ENCODE peak calls at places on chromosome 21, in ten cellular contexts. X is adrenal gland, E is esophagus muscularis mucosa, Y is foreskin keratinocyte, K is iPS DF 6.9, L is GM23248, O is PC-9, N is body of pancreas, S is uterus, D is mucosa of descending colon. Q is an unnamed sample. For H3K4me1, the result is how much of the 10 kb centered on the place peaks cover.

GRCh38 chr21:42417533-42417932 is 13.8 kb downstream of the UBASH3A start:
- DNase-seq in X (no peak), Y (no peak), E (no peak), K (no peak), S (no peak), N (no peak), O (no peak), L (no peak), D (no peak), Q (no peak)

GRCh38 chr21:32626633-32627196 is 14.5 kb upstream of the CFAP298 start:
- DNase-seq in N (no peak), S (no peak), Y (peak), K (no peak), L (peak), D (no peak), X (no peak), E (no peak), O (no peak), Q (peak)

GRCh38 chr21:16137106-16137505 is 407.3 kb downstream of the USP25 start:
- DNase-seq in K (no peak), D (no peak), S (no peak), Y (no peak), E (no peak), N (no peak), O (no peak), X (no peak), L (no peak), Q (no peak)

GRCh38 chr21:42466700-42467612 is 29.1 kb downstream of the RSPH1 start:
- DNase-seq in D (peak), K (no peak), E (no peak), Y (no peak), L (peak), X (peak), N (peak), O (peak), S (no peak), Q (peak)

GRCh38 chr21:39776589-39776988 is 31.6 kb downstream of the IGSF5 start:
- DNase-seq in S (no peak), X (no peak), E (no peak), K (no peak), Y (no peak), L (no peak), D (no peak), N (no peak), O (no peak), Q (peak)

GRCh38 chr21:39663066-39663465 is 50.3 kb downstream of the B3GALT5 start:
- DNase-seq in K (no peak), X (no peak), Y (no peak), E (no peak), L (no peak), O (no peak), S (no peak), D (no peak), N (no peak), Q (no peak)

GRCh38 chr21:14259669-14260458 is 43.9 kb downstream of the RBM11 start:
- DNase-seq in X (no peak), S (no peak), L (peak), Y (peak), K (peak), N (no peak), D (peak), E (no peak), O (no peak), Q (peak)

GRCh38 chr21:42061195-42061865 is 9.8 kb upstream of the UMODL1 start:
- DNase-seq in E (no peak), K (no peak), X (no peak), Y (no peak), S (no peak), D (peak), L (no peak), N (no peak), O (no peak), Q (no peak)

GRCh38 chr21:27674037-27674436 is 707.1 kb upstream of the ADAMTS5 start:
- DNase-seq in X (no peak), O (no peak), S (no peak), Y (peak), L (peak), D (no peak), N (no peak), K (no peak), E (no peak), Q (peak)

GRCh38 chr21:27275294-27275927 is 308.5 kb upstream of the ADAMTS5 start:
- DNase-seq in L (peak), E (no peak), K (no peak), X (no peak), D (no peak), Y (peak), S (no peak), N (no peak), O (no peak), Q (peak)

GRCh38 chr21:28308516-28308915 is 684.2 kb downstream of the LTN1 start:
- DNase-seq in L (peak), D (no peak), O (no peak), K (no peak), S (no peak), X (no peak), Y (peak), N (no peak), E (no peak), Q (peak)

GRCh38 chr21:42406846-42407245 is 3.1 kb downstream of the UBASH3A start:
- DNase-seq in D (no peak), N (no peak), S (no peak), O (no peak), L (no peak), Y (no peak), X (no peak), K (no peak), E (no peak), Q (no peak)

GRCh38 chr21:16408280-16408669 is 678.5 kb downstream of the USP25 start:
- DNase-seq in K (no peak), O (no peak), N (no peak), E (no peak), Y (no peak), L (no peak), S (no peak), D (no peak), X (no peak), Q (peak)

GRCh38 chr21:32333953-32334673 is 35.5 kb downstream of the MRAP start:
- DNase-seq in E (no peak), K (no peak), S (no peak), Y (no peak), N (no peak), L (no peak), X (no peak), D (no peak), O (no peak), Q (no peak)

GRCh38 chr21:32712043-32712442 is 15.8 kb downstream of the SYNJ1 start:
- DNase-seq in K (no peak), S (no peak), O (no peak), N (no peak), E (no peak), Y (no peak), L (no peak), X (no peak), D (peak), Q (peak)

DNA sequence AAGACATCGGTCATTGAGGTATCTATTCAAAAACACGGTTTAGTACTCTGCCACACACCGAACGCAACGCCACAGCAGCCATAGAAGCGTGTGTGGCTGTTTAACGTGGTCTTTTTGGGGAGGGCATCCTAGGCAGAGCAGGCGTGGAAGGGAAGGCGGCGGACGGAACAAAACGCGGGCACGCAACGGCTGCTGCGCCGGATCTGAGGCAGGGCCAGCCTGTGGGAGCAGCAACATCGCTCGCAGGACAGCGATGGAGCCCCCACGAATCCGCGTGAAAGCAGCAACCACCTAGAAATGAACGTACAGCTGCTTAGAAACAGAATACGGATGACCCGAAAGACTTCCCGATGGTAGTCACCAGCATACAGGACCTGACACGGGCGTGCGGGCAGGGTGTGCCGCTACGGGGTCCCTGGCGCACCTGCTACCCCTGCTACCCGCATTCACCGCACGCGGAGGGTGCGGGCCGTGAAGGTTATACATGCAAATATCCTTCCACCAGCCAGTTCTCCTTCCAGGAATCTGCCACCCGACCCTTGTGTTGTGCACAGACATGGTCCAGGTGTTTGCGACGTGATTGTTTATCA is 114.4 kb upstream of the COL6A1 start:
- DNase-seq in K (no peak), E (no peak), Y (no peak), X (no peak), S (no peak), O (no peak), L (no peak), N (no peak), D (no peak), Q (no peak)
- H3K4me1 ChIP-seq in K (under half), E (under half), Y (under half), X (under half), S (under half), O (under half), L (under half), N (under half), D (under half), Q (under half)

GRCh38 chr21:43959231-43960041 is 52.7 kb upstream of the TRAPPC10 start:
- DNase-seq in E (no peak), O (no peak), D (no peak), N (no peak), K (no peak), X (no peak), L (no peak), Y (no peak), S (no peak), Q (no peak)
- H3K4me1 ChIP-seq in E (under half), O (under half), D (under half), N (under half), K (under half), X (under half), L (under half), Y (under half), S (under half), Q (under half)

DNA sequence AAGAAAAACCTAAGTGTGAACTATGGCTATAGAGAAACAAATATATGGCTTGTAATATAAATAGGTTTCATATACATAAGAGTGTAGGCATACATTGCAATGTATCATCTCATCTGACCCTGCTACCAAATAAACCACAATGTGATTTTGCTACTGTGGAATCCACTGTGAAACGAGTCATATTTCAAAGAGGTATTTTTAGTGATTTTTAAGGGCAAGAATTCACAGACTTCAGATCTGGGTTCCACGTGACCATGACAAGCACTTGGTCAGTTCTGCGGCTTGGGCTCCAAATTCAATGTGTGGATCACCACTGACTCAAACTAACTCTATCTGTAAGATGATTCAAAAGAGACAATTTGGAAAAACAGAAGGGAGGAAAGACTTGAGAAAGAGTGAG is 147.0 kb upstream of the ERG start:
- DNase-seq in S (no peak), D (no peak), Y (peak), X (no peak), K (no peak), O (no peak), N (no peak), L (peak), E (peak), Q (peak)
- H3K4me1 ChIP-seq in S (under half), D (under half), Y (under half), X (under half), K (under half), O (under half), N (under half), L (under half), E (under half), Q (under half)

GRCh38 chr21:35207322-35207721 is 158.2 kb upstream of the RUNX1 start:
- DNase-seq in K (no peak), D (no peak), L (peak), Y (no peak), X (no peak), E (no peak), N (no peak), O (no peak), S (no peak), Q (no peak)

GRCh38 chr21:35206141-35207125 is 157.3 kb upstream of the RUNX1 start:
- DNase-seq in O (peak), D (no peak), Y (peak), S (no peak), E (no peak), L (no peak), K (no peak), N (no peak), X (no peak), Q (no peak)

GRCh38 chr21:35204125-35204524 is 155.0 kb upstream of the RUNX1 start:
- DNase-seq in S (no peak), E (no peak), D (no peak), L (no peak), K (no peak), X (no peak), Y (no peak), N (no peak), O (no peak), Q (peak)

GRCh38 chr21:35203093-35204021 is 154.3 kb upstream of the RUNX1 start:
- DNase-seq in N (no peak), O (no peak), L (peak), D (no peak), X (no peak), S (no peak), Y (no peak), K (no peak), E (no peak), Q (peak)

DNA sequence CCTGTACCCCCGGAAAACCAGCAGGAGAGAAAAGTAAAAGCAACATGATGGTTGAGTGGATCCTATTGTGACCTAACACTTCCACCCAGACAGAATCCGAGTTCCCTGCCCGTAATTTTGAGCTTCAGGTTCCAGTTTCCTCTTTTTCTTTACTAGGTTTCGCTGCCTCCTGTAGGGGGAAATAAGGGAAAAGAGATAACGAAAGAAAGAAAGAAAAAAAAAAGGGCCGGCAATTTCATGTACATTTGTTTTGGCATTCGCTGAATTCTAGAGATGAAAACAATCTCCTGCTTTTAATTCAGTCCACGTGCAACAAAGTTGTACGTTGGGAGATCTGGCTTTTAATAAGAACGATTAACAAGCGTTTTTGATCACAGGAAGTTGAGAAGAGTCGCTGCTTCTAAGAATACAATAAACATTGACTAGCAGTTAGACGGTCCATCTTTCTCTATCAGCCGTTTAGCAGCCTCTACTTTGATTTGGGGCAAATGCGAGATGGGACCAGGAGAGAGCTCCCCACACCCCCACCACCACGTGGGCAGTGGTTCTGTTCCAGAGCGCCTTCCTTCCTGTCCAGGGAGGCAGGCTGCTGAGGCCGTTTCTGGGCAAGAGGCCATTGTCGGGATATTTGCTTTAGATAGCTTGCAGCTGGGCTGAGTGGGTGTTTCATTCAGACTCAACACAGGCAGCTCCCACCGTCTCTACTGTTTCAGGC is 155.9 kb upstream of the RUNX1 start:
- DNase-seq in Y (no peak), D (peak), K (no peak), E (no peak), O (no peak), N (peak), S (peak), X (peak), L (peak), Q (peak)
- H3K4me1 ChIP-seq in Y (under half), D (under half), K (under half), E (under half), O (under half), N (under half), S (under half), X (under half), L (half or more), Q (under half)

GRCh38 chr21:34020005-34020847 is 53.2 kb upstream of the MRPS6 start:
- DNase-seq in K (no peak), D (no peak), E (no peak), N (no peak), Y (peak), X (peak), S (no peak), O (no peak), L (no peak), Q (peak)
- H3K4me1 ChIP-seq in K (under half), D (under half), E (under half), N (under half), Y (under half), X (under half), S (under half), O (under half), L (under half), Q (under half)

GRCh38 chr21:29342394-29342957 is 43.8 kb downstream of the BACH1 start:
- DNase-seq in X (peak), L (peak), O (no peak), N (peak), E (no peak), Y (peak), K (no peak), D (no peak), S (peak), Q (peak)

GRCh38 chr21:29338256-29338655 is 39.5 kb downstream of the BACH1 start:
- DNase-seq in K (no peak), E (no peak), Y (no peak), D (no peak), N (no peak), L (no peak), X (peak), S (no peak), O (no peak), Q (no peak)

GRCh38 chr21:29343517-29343916 is 44.8 kb downstream of the BACH1 start:
- DNase-seq in S (peak), N (no peak), E (no peak), O (no peak), K (no peak), D (no peak), X (no peak), L (peak), Y (peak), Q (peak)

GRCh38 chr21:29335720-29336119 is 37.0 kb downstream of the BACH1 start:
- DNase-seq in K (no peak), E (no peak), L (peak), Y (peak), O (no peak), X (no peak), N (no peak), S (no peak), D (no peak), Q (peak)

GRCh38 chr21:29340228-29340627 is 41.5 kb downstream of the BACH1 start:
- DNase-seq in K (no peak), X (no peak), N (no peak), E (no peak), L (peak), D (no peak), O (no peak), Y (no peak), S (no peak), Q (peak)
- H3K4me1 ChIP-seq in K (under half), X (under half), N (under half), E (half or more), L (half or more), D (under half), O (under half), Y (under half), S (under half), Q (under half)

GRCh38 chr21:26115346-26115745 is 55.2 kb downstream of the APP start:
- DNase-seq in D (peak), S (no peak), K (no peak), E (no peak), L (no peak), X (no peak), N (peak), Y (no peak), O (peak), Q (no peak)
- H3K4me1 ChIP-seq in D (under half), S (under half), K (under half), E (half or more), L (under half), X (under half), N (under half), Y (under half), O (under half), Q (under half)

DNA sequence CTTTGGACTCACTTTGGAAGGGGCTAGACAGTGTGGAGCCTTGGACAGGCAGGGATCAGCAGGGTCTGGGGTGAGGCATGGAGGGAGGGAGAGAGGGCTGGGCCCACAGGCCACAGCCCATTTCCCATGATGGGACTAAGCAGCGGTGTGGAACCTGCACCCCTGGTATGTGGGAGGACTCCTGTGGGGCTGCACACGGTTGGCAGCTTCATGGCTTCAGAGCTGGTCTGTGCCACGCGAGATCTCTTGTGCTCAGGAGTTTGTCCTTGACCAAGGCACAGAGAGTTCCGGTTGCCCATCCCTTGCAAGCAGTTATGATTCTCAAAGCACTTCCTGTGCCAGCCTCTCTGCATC is 8.1 kb upstream of the PTTG1IP start:
- DNase-seq in E (no peak), O (no peak), Y (no peak), K (no peak), X (no peak), N (no peak), D (no peak), L (no peak), S (no peak), Q (no peak)
- H3K4me1 ChIP-seq in E (under half), O (half or more), Y (under half), K (under half), X (under half), N (under half), D (under half), L (under half), S (under half), Q (under half)

Q was measured in fibroblast of lung.